ENCODE peak calls at places on chromosomes 16 and 17, in eight cellular contexts. One of them, this sample, is unnamed.

GRCh38 chr17:78414178-78415162 is 36.0 kb downstream of the PGS1 start:
- DNase-seq in IMR-90: no peak
- DNase-seq in HepG2: no peak
- DNase-seq in SK-N-SH: no peak
- DNase-seq in WTC11: no peak
- DNase-seq in H1: no peak
- DNase-seq in GM12878: no peak
- DNase-seq in K562: no peak
- DNase-seq in this sample: no peak

GRCh38 chr16:27253526-27253930 is 15.0 kb downstream of the NSMCE1 start:
- DNase-seq in IMR-90: peak; percentile 92
- DNase-seq in HepG2: no peak
- DNase-seq in SK-N-SH: no peak
- DNase-seq in WTC11: no peak
- DNase-seq in H1: no peak
- DNase-seq in GM12878: no peak
- DNase-seq in K562: no peak
- DNase-seq in this sample: peak; percentile 39

GRCh38 chr17:41553176-41553575 is 18.7 kb downstream of the KRT9 start:
- DNase-seq in IMR-90: peak; percentile 26
- DNase-seq in HepG2: no peak
- DNase-seq in SK-N-SH: no peak
- DNase-seq in WTC11: no peak
- DNase-seq in H1: no peak
- DNase-seq in GM12878: no peak
- DNase-seq in K562: no peak
- DNase-seq in this sample: no peak

GRCh38 chr17:71764507-71764906 is 356.3 kb upstream of the SOX9 start:
- DNase-seq in IMR-90: no peak
- DNase-seq in HepG2: peak; percentile 25
- DNase-seq in SK-N-SH: peak; percentile 24
- DNase-seq in WTC11: peak; percentile 72
- DNase-seq in H1: peak; percentile 15
- DNase-seq in GM12878: no peak
- DNase-seq in K562: no peak
- DNase-seq in this sample: peak; percentile 46

GRCh38 chr17:60305141-60305540 is 86.8 kb downstream of the USP32 start:
- DNase-seq in IMR-90: no peak
- DNase-seq in HepG2: peak; percentile 39
- DNase-seq in SK-N-SH: no peak
- DNase-seq in WTC11: no peak
- DNase-seq in H1: no peak
- DNase-seq in GM12878: peak; percentile 59
- DNase-seq in K562: no peak
- DNase-seq in this sample: peak; percentile 17

GRCh38 chr16:64162613-64163375 is 959.1 kb downstream of the CDH11 start:
- DNase-seq in IMR-90: no peak
- DNase-seq in HepG2: no peak
- DNase-seq in SK-N-SH: no peak
- DNase-seq in WTC11: no peak
- DNase-seq in H1: no peak
- DNase-seq in GM12878: no peak
- DNase-seq in K562: no peak
- DNase-seq in this sample: no peak

GRCh38 chr17:16085066-16085699 is 85.6 kb downstream of the TTC19 start:
- DNase-seq in IMR-90: peak; percentile 89
- DNase-seq in HepG2: no peak
- DNase-seq in SK-N-SH: no peak
- DNase-seq in WTC11: no peak
- DNase-seq in H1: no peak
- DNase-seq in GM12878: no peak
- DNase-seq in K562: no peak
- DNase-seq in this sample: no peak

GRCh38 chr16:81729451-81729850 is 49.6 kb upstream of the PLCG2 start:
- DNase-seq in IMR-90: no peak
- DNase-seq in HepG2: peak; percentile 17
- DNase-seq in SK-N-SH: no peak
- DNase-seq in WTC11: peak; percentile 49
- DNase-seq in H1: peak; percentile 88
- DNase-seq in GM12878: no peak
- DNase-seq in K562: no peak
- DNase-seq in this sample: no peak

GRCh38 chr17:32491371-32492280 is 4.8 kb downstream of the CDK5R1 start:
- DNase-seq in IMR-90: no peak
- DNase-seq in HepG2: no peak
- DNase-seq in SK-N-SH: peak; percentile 47
- DNase-seq in WTC11: no peak
- DNase-seq in H1: no peak
- DNase-seq in GM12878: no peak
- DNase-seq in K562: peak; percentile 56
- DNase-seq in this sample: no peak

GRCh38 chr16:29974291-29975133 is 844 bp downstream of the TAOK2 start:
- DNase-seq in IMR-90: peak; percentile 12
- DNase-seq in HepG2: no peak
- DNase-seq in SK-N-SH: peak; percentile 56
- DNase-seq in WTC11: no peak
- DNase-seq in H1: no peak
- DNase-seq in GM12878: no peak
- DNase-seq in K562: peak; percentile 57
- DNase-seq in this sample: peak; percentile 27

GRCh38 chr17:45143767-45144198 is 4.5 kb upstream of the HEXIM1 start:
- DNase-seq in IMR-90: peak; percentile 80
- DNase-seq in HepG2: no peak
- DNase-seq in SK-N-SH: peak; percentile 17
- DNase-seq in WTC11: peak; percentile 64
- DNase-seq in H1: no peak
- DNase-seq in GM12878: no peak
- DNase-seq in K562: peak; percentile 53
- DNase-seq in this sample: no peak

GRCh38 chr16:81796035-81796434 is 16.9 kb downstream of the PLCG2 start:
- DNase-seq in IMR-90: no peak
- DNase-seq in HepG2: no peak
- DNase-seq in SK-N-SH: no peak
- DNase-seq in WTC11: no peak
- DNase-seq in H1: no peak
- DNase-seq in GM12878: no peak
- DNase-seq in K562: no peak
- DNase-seq in this sample: no peak

GRCh38 chr16:81774348-81774747 is 4.7 kb upstream of the PLCG2 start:
- DNase-seq in IMR-90: no peak
- DNase-seq in HepG2: no peak
- DNase-seq in SK-N-SH: no peak
- DNase-seq in WTC11: no peak
- DNase-seq in H1: no peak
- DNase-seq in GM12878: no peak
- DNase-seq in K562: no peak
- DNase-seq in this sample: no peak

GRCh38 chr17:52306314-52306713 is 147.8 kb upstream of the CA10 start:
- DNase-seq in IMR-90: no peak
- DNase-seq in HepG2: no peak
- DNase-seq in SK-N-SH: no peak
- DNase-seq in WTC11: no peak
- DNase-seq in H1: no peak
- DNase-seq in GM12878: no peak
- DNase-seq in K562: no peak
- DNase-seq in this sample: no peak
- TF ChIP-seq USF2 in IMR-90: no peak
- TF ChIP-seq USF2 in HepG2: no peak
- TF ChIP-seq USF2 in SK-N-SH: no peak
- TF ChIP-seq USF2 in WTC11: no peak
- TF ChIP-seq USF2 in H1: no peak
- TF ChIP-seq USF2 in GM12878: no peak
- TF ChIP-seq USF2 in K562: no peak
- TF ChIP-seq USF2 in this sample: no peak

DNA sequence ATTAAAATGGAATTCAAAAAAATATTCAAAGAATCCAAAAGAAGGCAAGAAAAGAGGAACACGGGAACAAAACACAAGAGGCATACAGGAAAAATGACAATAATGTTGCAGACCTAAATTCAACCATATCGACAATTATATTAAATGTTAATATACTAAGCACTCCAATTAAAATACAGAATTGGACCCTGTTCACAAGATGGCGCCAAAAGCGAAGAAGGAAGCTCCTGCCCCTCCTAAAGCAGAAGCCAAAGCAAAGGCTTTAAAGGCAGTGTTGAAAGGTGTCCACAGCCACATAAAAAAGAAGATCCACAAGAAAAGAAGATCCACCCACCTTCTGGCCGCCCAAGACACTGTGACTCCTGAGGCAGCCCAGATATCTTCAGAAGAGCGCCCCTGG is 6.3 kb upstream of the XAF1 start:
- DNase-seq in IMR-90: no peak
- DNase-seq in HepG2: no peak
- DNase-seq in SK-N-SH: no peak
- DNase-seq in WTC11: no peak
- DNase-seq in H1: no peak
- DNase-seq in GM12878: no peak
- DNase-seq in K562: no peak
- DNase-seq in this sample: no peak
- TF ChIP-seq USF2 in IMR-90: no peak
- TF ChIP-seq USF2 in HepG2: no peak
- TF ChIP-seq USF2 in SK-N-SH: no peak
- TF ChIP-seq USF2 in WTC11: no peak
- TF ChIP-seq USF2 in H1: no peak
- TF ChIP-seq USF2 in GM12878: no peak
- TF ChIP-seq USF2 in K562: no peak
- TF ChIP-seq USF2 in this sample: no peak

DNA sequence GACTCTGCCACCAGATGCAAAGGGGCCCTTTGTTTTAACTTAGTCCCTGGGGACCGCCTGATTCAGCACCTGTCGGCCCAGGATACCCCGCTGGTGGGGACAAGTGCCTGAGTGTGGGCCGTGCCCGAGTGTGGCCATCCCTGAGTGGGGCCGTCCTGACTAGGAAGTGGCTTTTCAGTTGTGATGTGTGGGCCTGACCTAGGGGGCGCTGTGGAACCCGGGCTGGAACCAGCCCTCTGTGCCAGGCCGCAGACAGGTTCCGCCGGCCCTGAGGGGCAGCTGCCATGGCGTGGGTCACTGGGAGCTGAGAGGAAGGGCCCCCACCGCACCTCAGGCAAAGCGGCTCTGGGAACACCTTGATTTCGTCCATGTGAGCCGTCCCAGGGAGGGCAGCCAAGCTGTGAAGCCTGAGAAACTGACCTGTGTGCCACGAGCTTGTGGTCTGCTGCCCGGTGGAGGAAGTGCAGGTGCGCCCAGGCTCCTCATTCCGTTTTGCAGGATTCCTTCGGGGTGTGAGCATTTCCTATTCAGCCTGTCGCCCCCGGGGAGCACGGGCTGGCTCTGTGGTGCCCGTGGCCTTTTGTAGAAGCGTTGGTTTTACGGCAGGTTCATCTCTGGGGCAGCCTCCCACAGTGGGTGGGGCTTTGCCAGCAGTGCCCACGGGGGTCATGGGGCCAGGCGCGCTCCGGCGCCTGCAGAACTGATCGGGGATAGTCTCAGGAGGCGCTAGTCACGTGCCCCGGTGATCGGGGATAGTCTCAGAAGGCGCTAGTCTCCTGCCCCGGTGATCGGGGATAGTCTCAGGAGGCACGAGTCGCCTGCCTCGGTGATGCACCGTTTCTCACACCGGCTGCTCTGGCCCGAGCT is 5.3 kb downstream of the RPL13 start:
- DNase-seq in IMR-90: peak; percentile 44
- DNase-seq in HepG2: peak; percentile 57
- DNase-seq in SK-N-SH: peak; percentile 84
- DNase-seq in WTC11: peak; percentile 77
- DNase-seq in H1: no peak
- DNase-seq in GM12878: no peak
- DNase-seq in K562: peak; percentile 62
- DNase-seq in this sample: peak; percentile 50
- TF ChIP-seq USF2 in IMR-90: peak; percentile 80
- TF ChIP-seq USF2 in HepG2: no peak
- TF ChIP-seq USF2 in SK-N-SH: no peak
- TF ChIP-seq USF2 in WTC11: peak; percentile 94
- TF ChIP-seq USF2 in H1: peak; percentile 81
- TF ChIP-seq USF2 in GM12878: peak; percentile 66
- TF ChIP-seq USF2 in K562: peak; percentile 90
- TF ChIP-seq USF2 in this sample: peak; percentile 64

GRCh38 chr16:89721644-89722391 is 481 bp downstream of the ZNF276 start:
- DNase-seq in IMR-90: peak; percentile 34
- DNase-seq in HepG2: no peak
- DNase-seq in SK-N-SH: peak; percentile 75
- DNase-seq in WTC11: no peak
- DNase-seq in H1: no peak
- DNase-seq in GM12878: no peak
- DNase-seq in K562: no peak
- DNase-seq in this sample: peak; percentile 56

GRCh38 chr16:89723279-89724250 is 2.2 kb downstream of the ZNF276 start:
- DNase-seq in IMR-90: peak; percentile 14
- DNase-seq in HepG2: no peak
- DNase-seq in SK-N-SH: peak; percentile 54
- DNase-seq in WTC11: no peak
- DNase-seq in H1: no peak
- DNase-seq in GM12878: no peak
- DNase-seq in K562: no peak
- DNase-seq in this sample: no peak

GRCh38 chr16:89720520-89720858 is 209 bp downstream of the VPS9D1 start:
- DNase-seq in IMR-90: no peak
- DNase-seq in HepG2: peak; percentile 66
- DNase-seq in SK-N-SH: peak; percentile 85
- DNase-seq in WTC11: peak; percentile 69
- DNase-seq in H1: no peak
- DNase-seq in GM12878: no peak
- DNase-seq in K562: no peak
- DNase-seq in this sample: no peak

GRCh38 chr16:89720859-89721643 is at the start of the genes VPS9D1 and ZNF276:
- DNase-seq in IMR-90: peak; percentile 69
- DNase-seq in HepG2: peak; percentile 65
- DNase-seq in SK-N-SH: peak; percentile 93
- DNase-seq in WTC11: peak; percentile 82
- DNase-seq in H1: no peak
- DNase-seq in GM12878: no peak
- DNase-seq in K562: peak; percentile 81
- DNase-seq in this sample: peak; percentile 85

DNA sequence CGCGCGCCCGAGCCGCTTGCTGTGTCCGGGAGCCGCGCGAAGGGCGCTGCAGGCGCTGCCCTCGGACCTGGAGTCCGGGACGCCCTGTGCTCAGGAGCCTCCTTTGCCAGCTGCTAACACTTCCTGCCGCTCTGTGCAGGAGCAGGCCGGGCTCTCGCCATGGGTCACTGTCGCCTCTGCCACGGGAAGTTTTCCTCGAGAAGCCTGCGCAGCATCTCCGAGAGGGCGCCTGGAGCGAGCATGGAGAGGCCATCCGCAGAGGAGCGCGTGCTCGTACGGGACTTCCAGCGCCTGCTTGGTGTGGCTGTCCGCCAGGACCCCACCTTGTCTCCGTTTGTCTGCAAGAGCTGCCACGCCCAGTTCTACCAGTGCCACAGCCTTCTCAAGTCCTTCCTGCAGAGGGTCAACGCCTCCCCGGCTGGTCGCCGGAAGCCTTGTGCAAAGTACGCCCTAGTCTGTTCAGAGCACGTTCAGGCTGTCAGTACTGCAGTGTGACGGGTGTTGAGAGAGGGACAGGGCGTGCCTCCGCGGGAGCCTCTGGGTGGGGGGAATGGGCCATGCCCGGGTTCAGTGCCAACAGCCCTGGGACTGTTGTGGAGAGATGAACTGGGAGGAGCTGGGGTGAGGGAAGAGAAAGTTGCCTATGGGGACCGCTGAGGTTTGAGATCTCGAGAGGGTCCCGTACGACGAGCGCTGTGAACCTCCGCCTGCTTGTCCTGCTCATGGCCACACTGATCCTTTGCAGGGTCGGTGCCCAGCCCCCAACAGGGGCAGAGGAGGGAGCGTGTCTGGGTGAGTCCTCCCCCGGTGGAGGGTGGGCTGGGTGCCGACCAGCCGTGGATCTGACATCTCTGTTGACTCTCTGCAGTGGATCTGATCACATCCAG is 1.3 kb downstream of the ZNF276 start:
- DNase-seq in IMR-90: peak; percentile 16
- DNase-seq in HepG2: no peak
- DNase-seq in SK-N-SH: no peak
- DNase-seq in WTC11: no peak
- DNase-seq in H1: no peak
- DNase-seq in GM12878: no peak
- DNase-seq in K562: no peak
- DNase-seq in this sample: no peak
- TF ChIP-seq USF2 in IMR-90: no peak
- TF ChIP-seq USF2 in HepG2: no peak
- TF ChIP-seq USF2 in SK-N-SH: no peak
- TF ChIP-seq USF2 in WTC11: no peak
- TF ChIP-seq USF2 in H1: no peak
- TF ChIP-seq USF2 in GM12878: no peak
- TF ChIP-seq USF2 in K562: no peak
- TF ChIP-seq USF2 in this sample: no peak